ENCODE peak calls at places on chromosomes 11 and 22, in four cellular contexts. One of them, this sample, is unnamed.

GRCh38 chr22:50673231-50674126 is 856 bp downstream of the SHANK3 start:
- DNase-seq in fibroblast of villous mesenchyme: no peak
- DNase-seq in WTC11: peak
- DNase-seq in endothelial cell: peak
- DNase-seq in this sample: peak

GRCh38 chr11:29527391-29527936 is 489.4 kb downstream of the KCNA4 start:
- DNase-seq in endothelial cell: no peak
- DNase-seq in fibroblast of villous mesenchyme: peak
- DNase-seq in WTC11: no peak
- DNase-seq in this sample: peak

GRCh38 chr11:123363556-123363955 is 66.5 kb upstream of the GRAMD1B start:
- DNase-seq in WTC11: no peak
- DNase-seq in fibroblast of villous mesenchyme: no peak
- DNase-seq in endothelial cell: no peak
- DNase-seq in this sample: no peak

GRCh38 chr11:73452726-73453125 is 76.5 kb downstream of the RELT start:
- DNase-seq in fibroblast of villous mesenchyme: no peak
- DNase-seq in endothelial cell: no peak
- DNase-seq in WTC11: no peak
- DNase-seq in this sample: no peak

GRCh38 chr11:76663461-76663760 is 7.1 kb downstream of the LRRC32 start:
- DNase-seq in WTC11: no peak
- DNase-seq in fibroblast of villous mesenchyme: no peak
- DNase-seq in endothelial cell: no peak
- DNase-seq in this sample: no peak

GRCh38 chr22:44412136-44412731 is 85.8 kb downstream of the RTL6 start:
- DNase-seq in WTC11: no peak
- DNase-seq in fibroblast of villous mesenchyme: no peak
- DNase-seq in endothelial cell: no peak
- DNase-seq in this sample: no peak

GRCh38 chr11:78037056-78037455 is 14.0 kb upstream of the KCTD14 start:
- DNase-seq in WTC11: no peak
- DNase-seq in endothelial cell: no peak
- DNase-seq in fibroblast of villous mesenchyme: no peak
- DNase-seq in this sample: no peak

GRCh38 chr22:35638408-35638807 is 9.8 kb upstream of the APOL6 start:
- DNase-seq in fibroblast of villous mesenchyme: peak
- DNase-seq in endothelial cell: no peak
- DNase-seq in WTC11: no peak
- DNase-seq in this sample: no peak

GRCh38 chr22:33274214-33274828 is 216.1 kb upstream of the SYN3 start:
- DNase-seq in WTC11: peak
- DNase-seq in fibroblast of villous mesenchyme: no peak
- DNase-seq in endothelial cell: peak
- DNase-seq in this sample: peak

GRCh38 chr11:1827095-1827797 is 7.5 kb upstream of the SYT8 start:
- DNase-seq in endothelial cell: no peak
- DNase-seq in fibroblast of villous mesenchyme: peak
- DNase-seq in WTC11: no peak
- DNase-seq in this sample: no peak

GRCh38 chr22:17781319-17782031 is 7.2 kb upstream of the BID start:
- DNase-seq in fibroblast of villous mesenchyme: peak
- DNase-seq in WTC11: no peak
- DNase-seq in endothelial cell: no peak
- DNase-seq in this sample: no peak

GRCh38 chr22:31575190-31575589 is 78.9 kb downstream of the SFI1 start:
- DNase-seq in endothelial cell: no peak
- DNase-seq in fibroblast of villous mesenchyme: peak
- DNase-seq in WTC11: no peak
- DNase-seq in this sample: no peak

GRCh38 chr22:33515733-33516297 is 404.5 kb downstream of the LARGE1 start:
- DNase-seq in fibroblast of villous mesenchyme: no peak
- DNase-seq in WTC11: no peak
- DNase-seq in endothelial cell: no peak
- DNase-seq in this sample: no peak

GRCh38 chr11:123653405-123653996 is 923 bp downstream of the SCN3B start:
- DNase-seq in endothelial cell: peak
- DNase-seq in fibroblast of villous mesenchyme: no peak
- DNase-seq in WTC11: no peak
- DNase-seq in this sample: no peak

GRCh38 chr11:112655386-112655785 is 305.8 kb upstream of the NCAM1 start:
- DNase-seq in WTC11: no peak
- DNase-seq in endothelial cell: no peak
- DNase-seq in fibroblast of villous mesenchyme: peak
- DNase-seq in this sample: no peak

GRCh38 chr11:69661413-69661715 is 13.8 kb downstream of the LTO1 start:
- DNase-seq in WTC11: peak
- DNase-seq in fibroblast of villous mesenchyme: no peak
- DNase-seq in endothelial cell: no peak
- DNase-seq in this sample: no peak

GRCh38 chr11:123219066-123219697 is 24.1 kb upstream of the CLMP start:
- DNase-seq in fibroblast of villous mesenchyme: peak
- DNase-seq in endothelial cell: no peak
- DNase-seq in WTC11: no peak
- DNase-seq in this sample: no peak

GRCh38 chr22:19429950-19430889 is 1.3 kb downstream of the HIRA start:
- DNase-seq in endothelial cell: no peak
- DNase-seq in fibroblast of villous mesenchyme: peak
- DNase-seq in WTC11: no peak
- DNase-seq in this sample: peak

GRCh38 chr11:72254299-72254993 is 10.5 kb upstream of the PHOX2A start:
- DNase-seq in WTC11: no peak
- DNase-seq in endothelial cell: no peak
- DNase-seq in fibroblast of villous mesenchyme: no peak
- DNase-seq in this sample: no peak

GRCh38 chr11:48047616-48048015 is 67.3 kb downstream of the PTPRJ start:
- DNase-seq in fibroblast of villous mesenchyme: peak
- DNase-seq in WTC11: no peak
- DNase-seq in endothelial cell: no peak
- DNase-seq in this sample: no peak

GRCh38 chr11:82996966-82997606 is 74.6 kb downstream of the RAB30 start:
- DNase-seq in fibroblast of villous mesenchyme: no peak
- DNase-seq in WTC11: no peak
- DNase-seq in endothelial cell: no peak
- DNase-seq in this sample: no peak

GRCh38 chr11:65501005-65501529 is 2.2 kb downstream of the MALAT1 start:
- DNase-seq in WTC11: no peak
- DNase-seq in endothelial cell: no peak
- DNase-seq in fibroblast of villous mesenchyme: no peak
- DNase-seq in this sample: no peak

GRCh38 chr22:17665884-17666283 is 27.3 kb downstream of the BCL2L13 start:
- DNase-seq in fibroblast of villous mesenchyme: no peak
- DNase-seq in WTC11: no peak
- DNase-seq in endothelial cell: no peak
- DNase-seq in this sample: no peak

GRCh38 chr11:134207538-134208239 is 16.1 kb downstream of the NCAPD3 start:
- DNase-seq in endothelial cell: peak
- DNase-seq in WTC11: peak
- DNase-seq in fibroblast of villous mesenchyme: peak
- DNase-seq in this sample: peak

GRCh38 chr11:44763111-44763820 is 36.5 kb downstream of the TSPAN18 start:
- DNase-seq in WTC11: no peak
- DNase-seq in fibroblast of villous mesenchyme: peak
- DNase-seq in endothelial cell: no peak
- DNase-seq in this sample: no peak

GRCh38 chr22:19568337-19569311 is 44.4 kb upstream of the CLDN5 start:
- DNase-seq in fibroblast of villous mesenchyme: peak
- DNase-seq in WTC11: no peak
- DNase-seq in endothelial cell: no peak
- DNase-seq in this sample: no peak

GRCh38 chr11:116124916-116125714 is 620.9 kb upstream of the CADM1 start:
- DNase-seq in WTC11: no peak
- DNase-seq in fibroblast of villous mesenchyme: no peak
- DNase-seq in endothelial cell: no peak
- DNase-seq in this sample: no peak

GRCh38 chr22:21796863-21797262 is 61.3 kb upstream of the YPEL1 start:
- DNase-seq in WTC11: no peak
- DNase-seq in endothelial cell: no peak
- DNase-seq in fibroblast of villous mesenchyme: no peak
- DNase-seq in this sample: no peak

GRCh38 chr11:122556605-122557004 is 98.9 kb upstream of the UBASH3B start:
- DNase-seq in WTC11: peak
- DNase-seq in fibroblast of villous mesenchyme: no peak
- DNase-seq in endothelial cell: peak
- DNase-seq in this sample: no peak

GRCh38 chr11:123421589-123421988 is 8.5 kb upstream of the GRAMD1B start:
- DNase-seq in fibroblast of villous mesenchyme: no peak
- DNase-seq in WTC11: no peak
- DNase-seq in endothelial cell: no peak
- DNase-seq in this sample: peak

GRCh38 chr22:38866399-38867123 is 5.5 kb downstream of the CBX6 start:
- DNase-seq in fibroblast of villous mesenchyme: no peak
- DNase-seq in WTC11: peak
- DNase-seq in endothelial cell: peak
- DNase-seq in this sample: no peak

GRCh38 chr11:13745165-13745564 is 76.7 kb downstream of the FAR1 start:
- DNase-seq in fibroblast of villous mesenchyme: no peak
- DNase-seq in endothelial cell: no peak
- DNase-seq in WTC11: no peak
- DNase-seq in this sample: peak

GRCh38 chr22:31080848-31081649 is at the start of gene SMTN:
- DNase-seq in WTC11: peak
- DNase-seq in endothelial cell: peak
- DNase-seq in fibroblast of villous mesenchyme: peak
- DNase-seq in this sample: peak

This sample was measured in KBM-7.